ENCODE peak calls at places on chromosomes 11 and 22, in four cellular contexts. C is astrocyte, O is heart left ventricle, R is endothelial cell of umbilical vein. M is an unnamed sample.

GRCh38 chr11:72860592-72860991 is 46.4 kb downstream of the ATG16L2 start:
- DNase-seq in C (no peak), O (no peak), R (no peak), M (no peak)

GRCh38 chr22:23767673-23768548 is at the start of gene CHCHD10:
- DNase-seq in C (no peak), O (peak; percentile 90), R (peak; percentile 73), M (no peak)

GRCh38 chr11:128491195-128491936 is 96.0 kb downstream of the ETS1 start:
- DNase-seq in C (no peak), O (no peak), R (no peak), M (no peak)

GRCh38 chr11:87976009-87976408 is 199.2 kb downstream of the RAB38 start:
- DNase-seq in C (no peak), O (no peak), R (no peak), M (no peak)

GRCh38 chr11:108527382-108527781 is 29.2 kb upstream of the POGLUT3 start:
- DNase-seq in C (no peak), O (no peak), R (no peak), M (no peak)

GRCh38 chr11:84673753-84674152 is 953.4 kb downstream of the DLG2 start:
- DNase-seq in C (peak; percentile 18), O (no peak), R (no peak), M (no peak)

GRCh38 chr22:36913431-36914382 is at the start of gene CSF2RB:
- DNase-seq in C (no peak), O (peak; percentile 64), R (peak; percentile 78), M (no peak)

GRCh38 chr11:125883375-125883774 is 4.1 kb upstream of the HYLS1 start:
- DNase-seq in C (no peak), O (no peak), R (peak; percentile 36), M (no peak)

GRCh38 chr11:44150395-44150794 is 54.9 kb downstream of the EXT2 start:
- DNase-seq in C (no peak), O (no peak), R (no peak), M (no peak)

GRCh38 chr11:10197091-10197490 is 96.9 kb downstream of the SBF2 start:
- DNase-seq in C (no peak), O (no peak), R (no peak), M (peak; percentile 17)

GRCh38 chr11:914747-915493 is 4.3 kb upstream of the CHID1 start:
- DNase-seq in C (no peak), O (peak; percentile 83), R (no peak), M (no peak)

GRCh38 chr11:124170801-124171586 is 12.2 kb upstream of the OR10D3 start:
- DNase-seq in C (no peak), O (no peak), R (no peak), M (no peak)

GRCh38 chr11:10514210-10514609 is 26.8 kb downstream of the RNF141 start:
- DNase-seq in C (no peak), O (no peak), R (peak; percentile 52), M (no peak)

GRCh38 chr11:66473608-66474525 is 6.4 kb upstream of the DPP3 start:
- DNase-seq in C (no peak), O (no peak), R (no peak), M (no peak)

GRCh38 chr11:60769811-60770210 is 13.1 kb downstream of the MS4A15 start:
- DNase-seq in C (no peak), O (no peak), R (no peak), M (no peak)

GRCh38 chr11:70246196-70246595 is 24.3 kb upstream of the PPFIA1 start:
- DNase-seq in C (peak; percentile 69), O (no peak), R (no peak), M (no peak)

GRCh38 chr11:57290288-57290687 is 34.5 kb downstream of the TNKS1BP1 start:
- DNase-seq in C (peak; percentile 76), O (no peak), R (peak; percentile 36), M (no peak)

GRCh38 chr11:27505781-27506180 is 788 bp downstream of the LIN7C start:
- DNase-seq in C (peak; percentile 33), O (no peak), R (no peak), M (no peak)

GRCh38 chr11:80586464-80586863 is 1145.6 kb upstream of the TENM4 start:
- DNase-seq in C (peak; percentile 52), O (no peak), R (no peak), M (no peak)

GRCh38 chr11:12717851-12718291 is 43.6 kb downstream of the TEAD1 start:
- DNase-seq in C (peak; percentile 47), O (no peak), R (no peak), M (no peak)

GRCh38 chr11:78045851-78046485 is 17.7 kb upstream of the THRSP start:
- DNase-seq in C (peak; percentile 32), O (peak; percentile 86), R (peak; percentile 62), M (no peak)
- H3K4me3 ChIP-seq in C (peak overlapping the region; percentile 57), O (peak overlapping the region; percentile 54), R (peak overlapping the region; percentile 23), M (peak overlapping the region; percentile 40)

GRCh38 chr11:97909544-97910394 is 1111.0 kb upstream of the CNTN5 start:
- DNase-seq in C (peak; percentile 81), O (no peak), R (no peak), M (no peak)

GRCh38 chr11:97908354-97908753 is 1112.4 kb upstream of the CNTN5 start:
- DNase-seq in C (no peak), O (no peak), R (no peak), M (no peak)

GRCh38 chr11:97902828-97903227 is 1117.9 kb upstream of the CNTN5 start:
- DNase-seq in C (no peak), O (no peak), R (no peak), M (no peak)

DNA sequence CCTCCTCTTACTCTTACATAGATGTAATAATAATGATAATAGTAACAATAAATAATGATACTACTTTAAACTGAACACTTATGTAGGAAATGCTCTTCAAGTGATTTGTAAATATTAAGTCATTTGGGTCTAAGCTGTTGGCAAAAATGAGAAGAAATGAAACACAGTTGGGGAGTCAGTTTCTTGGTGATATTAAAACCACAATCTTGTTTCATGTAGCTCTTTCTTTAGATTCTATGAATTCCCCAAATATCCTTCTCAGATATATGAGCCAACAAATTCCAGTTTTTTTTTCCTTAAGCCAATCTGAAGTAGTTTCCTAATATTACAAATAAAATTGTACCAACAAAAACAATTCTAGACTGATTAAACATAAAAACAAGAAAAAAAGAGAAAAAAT is 1115.6 kb upstream of the CNTN5 start:
- DNase-seq in C (peak; percentile 10), O (no peak), R (no peak), M (no peak)
- H3K4me3 ChIP-seq in C (no peak overlapping the region), O (no peak overlapping the region), R (no peak overlapping the region), M (no peak overlapping the region)

GRCh38 chr11:46006418-46007070 is 84.1 kb downstream of the LARGE2 start:
- DNase-seq in C (peak; percentile 49), O (no peak), R (peak; percentile 79), M (peak; percentile 73)

GRCh38 chr11:45997599-45997998 is 75.1 kb downstream of the LARGE2 start:
- DNase-seq in C (no peak), O (no peak), R (no peak), M (no peak)

GRCh38 chr11:46003647-46004046 is 81.2 kb downstream of the LARGE2 start:
- DNase-seq in C (no peak), O (no peak), R (no peak), M (no peak)

GRCh38 chr11:46001427-46002049 is 79.1 kb downstream of the LARGE2 start:
- DNase-seq in C (peak; percentile 77), O (no peak), R (peak; percentile 44), M (no peak)

DNA sequence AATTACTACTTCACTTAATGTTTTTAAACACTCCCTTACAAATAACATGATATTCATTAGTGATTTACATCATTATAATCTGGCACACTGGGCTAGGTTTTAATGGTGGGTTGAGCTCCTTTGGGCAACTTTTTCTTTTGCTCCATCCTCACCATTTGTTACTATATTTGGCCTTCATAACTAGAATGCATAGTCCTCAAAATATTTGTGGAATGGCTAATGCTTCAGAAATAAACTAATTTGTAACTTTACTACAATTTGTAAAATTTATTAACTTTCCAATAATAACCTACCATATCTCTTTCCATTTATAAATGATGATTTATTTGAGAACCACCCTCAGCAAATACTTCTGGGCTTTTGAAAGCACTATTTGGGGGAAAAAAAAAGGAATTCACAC is 79.7 kb downstream of the LARGE2 start:
- DNase-seq in C (no peak), O (no peak), R (no peak), M (no peak)
- H3K4me3 ChIP-seq in C (no peak overlapping the region), O (no peak overlapping the region), R (no peak overlapping the region), M (no peak overlapping the region)

GRCh38 chr22:46801826-46802607 is 39.6 kb downstream of the TBC1D22A start:
- DNase-seq in C (no peak), O (no peak), R (no peak), M (no peak)
- H3K4me3 ChIP-seq in C (no peak overlapping the region), O (no peak overlapping the region), R (no peak overlapping the region), M (no peak overlapping the region)

M was measured in HFF-Myc.